ENCODE peak calls at places on chromosomes 16 and 17, in seven cellular contexts. T is fibroblast of mammary gland, Z is cardiac fibroblast, M is psoas muscle, K is IMR-90, F is tibial artery, B is fibroblast of pulmonary artery. Y is an unnamed sample.
A peak's percentile ranks its signal among the peaks of the same experiment; 100 is the strongest.

GRCh38 chr17:65975878-65976277 is 216.1 kb downstream of the CEP112 start:
- DNase-seq in T (no peak), Z (no peak), M (no peak), K (no peak), F (peak; percentile 37), B (no peak), Y (no peak)

GRCh38 chr16:85917012-85917411 is 18.1 kb downstream of the IRF8 start:
- DNase-seq in T (no peak), Z (no peak), M (no peak), K (no peak), F (no peak), B (no peak), Y (no peak)

GRCh38 chr17:48352630-48353029 is 77.4 kb downstream of the SKAP1 start:
- DNase-seq in T (peak; percentile 42), Z (peak; percentile 28), M (no peak), K (peak; percentile 20), F (no peak), B (no peak), Y (peak; percentile 42)

GRCh38 chr16:84922351-84923135 is 88.8 kb downstream of the ZDHHC7 start:
- DNase-seq in T (no peak), Z (peak; percentile 27), M (peak; percentile 89), K (peak; percentile 46), F (no peak), B (peak; percentile 76), Y (no peak)

GRCh38 chr16:25126820-25127232 is 15.3 kb downstream of the LCMT1 start:
- DNase-seq in T (peak; percentile 91), Z (peak; percentile 89), M (no peak), K (peak; percentile 91), F (no peak), B (peak; percentile 84), Y (peak; percentile 66)

GRCh38 chr16:72428611-72429376 is 256.8 kb upstream of the PMFBP1 start:
- DNase-seq in T (no peak), Z (no peak), M (no peak), K (no peak), F (no peak), B (no peak), Y (no peak)

GRCh38 chr16:19185510-19185851 is 17.4 kb downstream of the SYT17 start:
- DNase-seq in T (no peak), Z (no peak), M (no peak), K (no peak), F (no peak), B (no peak), Y (no peak)

GRCh38 chr16:89320717-89321501 is 103.4 kb downstream of the ZNF778 start:
- DNase-seq in T (peak; percentile 49), Z (no peak), M (peak; percentile 84), K (peak; percentile 61), F (no peak), B (peak; percentile 45), Y (no peak)

GRCh38 chr17:56676807-56677206 is 83.3 kb downstream of the NOG start:
- DNase-seq in T (no peak), Z (peak; percentile 10), M (no peak), K (no peak), F (no peak), B (no peak), Y (no peak)

GRCh38 chr17:4719684-4720221 is 9.3 kb downstream of the ARRB2 start:
- DNase-seq in T (no peak), Z (no peak), M (no peak), K (no peak), F (no peak), B (peak; percentile 33), Y (no peak)

GRCh38 chr16:49510141-49510540 is 136.5 kb downstream of the C16orf78 start:
- DNase-seq in T (no peak), Z (no peak), M (no peak), K (no peak), F (no peak), B (no peak), Y (no peak)

GRCh38 chr17:47288531-47289116 is 35.0 kb downstream of the ITGB3 start:
- DNase-seq in T (peak; percentile 79), Z (peak; percentile 71), M (no peak), K (peak; percentile 69), F (no peak), B (peak; percentile 49), Y (no peak)

GRCh38 chr17:79019631-79020584 is 4.1 kb upstream of the C1QTNF1 start:
- DNase-seq in T (peak; percentile 87), Z (peak; percentile 93), M (peak; percentile 72), K (peak; percentile 78), F (peak; percentile 91), B (peak; percentile 91), Y (peak; percentile 84)

GRCh38 chr16:30378236-30379164 is 3.9 kb downstream of the SEPTIN1 start:
- DNase-seq in T (peak; percentile 95), Z (peak; percentile 98), M (peak; percentile 99), K (peak; percentile 94), F (peak; percentile 98), B (peak; percentile 98), Y (peak; percentile 100)
- TF ChIP-seq CTCF in T (peak; percentile 14), Z (peak; percentile 29), M (peak; percentile 17), K (peak; percentile 35), F (no peak), B (peak; percentile 28), Y (no peak)

GRCh38 chr16:10940501-10941079 is 1.7 kb downstream of the DEXI start:
- DNase-seq in T (peak; percentile 30), Z (no peak), M (peak; percentile 67), K (peak; percentile 34), F (no peak), B (no peak), Y (peak; percentile 17)

GRCh38 chr16:10945065-10945787 is 862 bp downstream of the CLEC16A start:
- DNase-seq in T (no peak), Z (no peak), M (no peak), K (no peak), F (no peak), B (no peak), Y (no peak)

GRCh38 chr16:10944249-10945064 is at the start of gene CLEC16A:
- DNase-seq in T (peak; percentile 96), Z (peak; percentile 97), M (peak; percentile 99), K (peak; percentile 96), F (peak; percentile 97), B (peak; percentile 97), Y (peak; percentile 96)

GRCh38 chr16:10941127-10941933 is 938 bp downstream of the DEXI start:
- DNase-seq in T (no peak), Z (no peak), M (peak; percentile 58), K (no peak), F (no peak), B (no peak), Y (no peak)

DNA sequence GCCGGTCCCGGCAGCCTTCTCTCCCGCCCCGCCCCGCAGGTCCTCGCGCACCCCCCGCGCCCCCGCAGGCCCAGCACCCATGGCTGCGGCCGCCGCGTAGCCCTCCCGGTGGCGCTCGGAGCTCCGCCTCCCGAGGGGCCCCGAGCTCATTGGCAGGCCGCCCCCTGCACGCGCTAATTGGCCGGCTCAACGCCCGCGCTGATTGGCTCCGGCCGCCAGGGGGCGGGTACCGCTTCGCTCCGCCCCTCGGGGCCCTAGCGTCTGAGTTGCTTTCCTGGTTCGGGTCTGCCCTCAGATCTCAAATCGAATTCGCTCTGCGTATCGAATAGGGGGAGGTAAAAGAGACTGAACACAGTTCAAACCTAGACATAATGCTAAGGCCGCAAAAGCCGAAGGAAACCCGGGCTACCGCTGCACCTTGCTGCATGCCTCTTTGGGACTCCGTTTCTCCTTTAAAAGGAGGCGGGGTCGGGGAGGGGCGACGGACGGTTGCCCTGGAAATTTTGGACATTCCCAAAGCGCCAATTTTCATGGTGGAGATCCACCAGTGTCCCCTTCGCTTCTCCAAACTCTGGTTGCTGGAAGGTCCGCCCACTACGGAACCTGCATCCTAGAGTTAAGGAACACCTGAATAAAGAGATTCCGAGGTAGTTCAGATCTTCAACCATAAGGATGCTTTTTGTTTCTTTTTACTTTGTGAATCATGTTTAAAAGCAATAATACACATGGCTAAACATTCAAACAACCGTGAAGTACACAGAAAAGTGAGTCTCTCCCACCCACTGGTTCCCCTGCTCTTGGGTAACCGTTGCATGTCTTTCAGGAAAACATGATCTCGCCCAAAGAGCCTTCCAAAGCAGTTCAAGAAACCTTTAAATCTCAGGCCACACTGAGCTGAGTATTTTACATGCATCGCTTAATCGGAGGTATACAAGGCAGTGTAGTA is at the start of gene DEXI:
- DNase-seq in T (peak; percentile 81), Z (peak; percentile 87), M (peak; percentile 98), K (peak; percentile 84), F (peak; percentile 92), B (peak; percentile 88), Y (peak; percentile 96)
- TF ChIP-seq CTCF in T (no peak), Z (no peak), M (peak; percentile 29), K (no peak), F (peak; percentile 22), B (no peak), Y (no peak)

GRCh38 chr17:43803758-43804157 is 23.5 kb downstream of the CFAP97D1 start:
- DNase-seq in T (no peak), Z (no peak), M (no peak), K (peak; percentile 14), F (no peak), B (peak; percentile 7), Y (no peak)

GRCh38 chr17:43801844-43802243 is 21.6 kb downstream of the CFAP97D1 start:
- DNase-seq in T (no peak), Z (no peak), M (no peak), K (no peak), F (no peak), B (no peak), Y (no peak)

GRCh38 chr17:43800736-43801135 is 20.5 kb downstream of the CFAP97D1 start:
- DNase-seq in T (no peak), Z (no peak), M (no peak), K (no peak), F (no peak), B (no peak), Y (no peak)

DNA sequence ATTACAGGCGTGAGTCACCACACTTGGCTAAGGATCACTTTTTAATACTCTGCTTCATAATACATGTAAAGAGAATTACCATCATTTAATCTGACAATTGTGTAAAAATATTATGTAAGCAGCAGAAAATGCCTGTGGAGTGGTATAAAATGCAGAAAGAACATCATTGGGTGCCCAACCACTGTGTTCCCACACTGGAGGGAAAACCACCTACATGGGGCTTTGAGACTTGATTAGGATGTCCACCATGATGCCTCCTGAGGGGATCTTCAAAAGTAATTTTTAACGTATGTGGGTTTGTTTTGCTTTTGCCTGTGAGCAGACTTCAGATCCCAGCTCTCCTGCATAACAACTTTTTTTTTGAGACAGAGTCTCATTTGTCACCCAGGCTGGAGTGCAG is 18.8 kb downstream of the CFAP97D1 start:
- DNase-seq in T (no peak), Z (no peak), M (no peak), K (no peak), F (no peak), B (no peak), Y (no peak)
- TF ChIP-seq CTCF in T (no peak), Z (no peak), M (no peak), K (no peak), F (no peak), B (no peak), Y (no peak)

DNA sequence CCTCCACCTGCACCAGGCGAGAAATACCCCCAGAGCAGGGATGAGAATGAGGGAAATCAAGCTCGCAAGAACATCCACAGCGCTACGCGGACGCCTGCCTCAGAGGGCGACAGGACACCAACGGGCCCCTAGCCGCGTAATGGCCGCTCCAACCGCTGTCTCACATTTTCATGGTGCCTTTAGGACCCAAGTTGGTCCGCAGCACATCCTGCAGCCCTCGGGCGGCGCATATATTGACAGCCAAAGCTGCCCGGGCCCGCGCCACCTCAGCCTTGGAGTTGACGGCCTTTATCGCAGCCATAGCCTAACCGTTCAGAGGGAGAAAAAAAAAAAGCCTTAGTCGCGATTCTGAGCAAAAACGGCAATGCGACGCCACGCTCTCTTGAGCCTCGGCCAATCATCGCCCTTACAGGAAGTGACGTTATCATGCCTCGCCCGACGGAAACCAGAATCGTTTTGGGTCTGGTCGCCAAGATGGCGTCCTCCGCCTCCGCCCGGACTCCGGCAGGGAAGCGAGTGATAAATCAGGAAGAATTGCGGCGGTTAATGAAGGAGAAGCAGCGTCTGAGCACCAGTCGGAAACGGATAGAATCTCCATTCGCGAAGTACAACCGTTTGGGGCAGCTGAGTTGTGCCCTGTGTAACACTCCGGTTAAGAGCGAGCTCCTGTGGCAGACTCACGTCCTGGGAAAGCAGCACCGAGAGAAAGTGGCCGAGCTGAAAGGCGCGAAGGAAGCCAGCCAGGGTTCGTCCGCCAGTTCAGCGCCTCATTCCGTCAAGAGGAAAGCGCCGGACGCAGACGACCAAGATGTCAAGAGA is at the start of the genes CCT6B and ZNF830:
- DNase-seq in T (peak; percentile 95), Z (peak; percentile 97), M (peak; percentile 95), K (peak; percentile 95), F (peak; percentile 92), B (peak; percentile 96), Y (peak; percentile 96)
- TF ChIP-seq CTCF in T (no peak), Z (no peak), M (no peak), K (no peak), F (no peak), B (no peak), Y (no peak)